ENCODE peak calls at places on chromosomes 4 and X, in five cellular contexts. Y, K, J, C and M are unnamed samples.

GRCh38 chr4:136342666-136343065 is 1189.6 kb downstream of the PCDH18 start:
- DNase-seq in Y (no peak), K (no peak), J (no peak), C (no peak), M (no peak)

GRCh38 chr4:42436950-42437349 is 39.7 kb downstream of the SHISA3 start:
- DNase-seq in Y (no peak), K (no peak), J (no peak), C (no peak), M (no peak)

GRCh38 chr4:146338512-146338911 is 124.2 kb downstream of the REELD1 start:
- DNase-seq in Y (no peak), K (no peak), J (no peak), C (no peak), M (no peak)

GRCh38 chrX:49291615-49292337 is 11.7 kb upstream of the GAGE10 start:
- DNase-seq in Y (peak; percentile 4), K (peak; percentile 2), J (peak; percentile 48), C (peak; percentile 70), M (peak; percentile 55)

GRCh38 chr4:23144707-23145106 is 452.0 kb downstream of the GBA3 start:
- DNase-seq in Y (no peak), K (no peak), J (no peak), C (no peak), M (no peak)

GRCh38 chr4:13159041-13159620 is 325.0 kb downstream of the RAB28 start:
- DNase-seq in Y (no peak), K (no peak), J (no peak), C (no peak), M (no peak)

GRCh38 chr4:113179091-113179490 is 129.6 kb downstream of the ANK2 start:
- DNase-seq in Y (no peak), K (no peak), J (no peak), C (no peak), M (no peak)

GRCh38 chr4:48944252-48944651 is 37.7 kb upstream of the OCIAD2 start:
- DNase-seq in Y (no peak), K (no peak), J (peak; percentile 41), C (no peak), M (no peak)

GRCh38 chr4:29046166-29046565 is 1674.0 kb upstream of the PCDH7 start:
- DNase-seq in Y (no peak), K (no peak), J (no peak), C (no peak), M (no peak)

GRCh38 chrX:397575-397974 is 10.9 kb upstream of the PPP2R3B start:
- DNase-seq in Y (peak; percentile 75), K (no peak), J (no peak), C (peak; percentile 80), M (peak; percentile 1)

GRCh38 chr4:76279462-76279861 is 27.1 kb upstream of the STBD1 start:
- DNase-seq in Y (no peak), K (no peak), J (no peak), C (no peak), M (peak; percentile 44)

GRCh38 chr4:84177831-84178230 is 321.3 kb downstream of the NKX6-1 start:
- DNase-seq in Y (no peak), K (no peak), J (no peak), C (no peak), M (no peak)

GRCh38 chrX:107541244-107541643 is 87.1 kb upstream of the PRPS1 start:
- DNase-seq in Y (no peak), K (no peak), J (no peak), C (no peak), M (peak; percentile 31)